ENCODE peak calls at places on chromosomes 5 and 9, in six cellular contexts. K, W, C, Z, X and L are unnamed samples.

GRCh38 chr5:4640793-4641192 is 499.3 kb upstream of the ADAMTS16 start:
- DNase-seq in X (no peak), C (no peak), Z (no peak), K (no peak), W (no peak), L (peak)

GRCh38 chr9:125700791-125701190 is 6.2 kb downstream of the MAPKAP1 start:
- DNase-seq in K (no peak), Z (peak), C (no peak), W (peak), X (peak), L (no peak)

GRCh38 chr5:96778409-96778808 is 29.3 kb downstream of the ERAP1 start:
- DNase-seq in C (no peak), X (no peak), K (no peak), Z (no peak), W (peak), L (no peak)

GRCh38 chr9:4666042-4666699 is at the start of gene SPATA6L:
- DNase-seq in K (peak), Z (no peak), X (no peak), C (peak), W (peak), L (peak)

GRCh38 chr5:115069087-115069968 is 100.4 kb downstream of the TRIM36 start:
- DNase-seq in X (no peak), W (peak), C (no peak), Z (no peak), K (peak), L (peak)

GRCh38 chr9:116687074-116687761 is at the start of gene TRIM32:
- DNase-seq in C (peak), X (peak), K (peak), Z (peak), W (peak), L (peak)

GRCh38 chr5:35971186-35971877 is 19.9 kb downstream of the UGT3A1 start:
- DNase-seq in Z (no peak), W (no peak), C (no peak), K (no peak), X (no peak), L (peak)

GRCh38 chr9:126451316-126451885 is 124.8 kb downstream of the MVB12B start:
- DNase-seq in C (no peak), K (no peak), W (no peak), Z (no peak), X (no peak), L (no peak)

GRCh38 chr5:135376961-135377621 is 21.9 kb downstream of the MACROH2A1 start:
- DNase-seq in C (no peak), K (no peak), X (no peak), W (no peak), Z (no peak), L (no peak)

GRCh38 chr5:180161420-180162303 is 47.3 kb downstream of the RASGEF1C start:
- DNase-seq in K (no peak), C (no peak), Z (no peak), X (no peak), W (no peak), L (no peak)

GRCh38 chr5:55062039-55062779 is 38.2 kb downstream of the GZMK start:
- DNase-seq in K (no peak), C (no peak), W (no peak), X (peak), Z (peak), L (no peak)